ENCODE peak calls at places on chromosomes 5 and 9, in nine cellular contexts. One of them, this sample, is unnamed. For H3K27me3, the result is how much of the 10 kb centered on the place peaks cover.

GRCh38 chr5:73370620-73371583 is 77.7 kb downstream of the FOXD1 start:
- DNase-seq in prostate gland: no peak
- DNase-seq in sigmoid colon: no peak
- DNase-seq in endothelial cell of umbilical vein: peak
- DNase-seq in HepG2: no peak
- DNase-seq in GM23338: no peak
- DNase-seq in HL-60: no peak
- DNase-seq in SK-N-SH: no peak
- DNase-seq in transverse colon: no peak
- DNase-seq in this sample: no peak

GRCh38 chr9:100724932-100725331 is 147.1 kb downstream of the CAVIN4 start:
- DNase-seq in prostate gland: no peak
- DNase-seq in sigmoid colon: no peak
- DNase-seq in endothelial cell of umbilical vein: no peak
- DNase-seq in HepG2: no peak
- DNase-seq in GM23338: no peak
- DNase-seq in HL-60: no peak
- DNase-seq in SK-N-SH: no peak
- DNase-seq in transverse colon: no peak
- DNase-seq in this sample: no peak

GRCh38 chr5:142491679-142492078 is 166.9 kb upstream of the SPRY4 start:
- DNase-seq in prostate gland: no peak
- DNase-seq in sigmoid colon: no peak
- DNase-seq in endothelial cell of umbilical vein: no peak
- DNase-seq in HepG2: no peak
- DNase-seq in GM23338: no peak
- DNase-seq in HL-60: no peak
- DNase-seq in SK-N-SH: no peak
- DNase-seq in transverse colon: no peak
- DNase-seq in this sample: no peak

GRCh38 chr9:76761448-76761847 is 2.8 kb upstream of the PCA3 start:
- DNase-seq in prostate gland: no peak
- DNase-seq in sigmoid colon: no peak
- DNase-seq in endothelial cell of umbilical vein: peak
- DNase-seq in HepG2: no peak
- DNase-seq in GM23338: peak
- DNase-seq in HL-60: no peak
- DNase-seq in SK-N-SH: no peak
- DNase-seq in transverse colon: no peak
- DNase-seq in this sample: no peak

GRCh38 chr5:141516648-141517025 is 27.8 kb downstream of the PCDHGC5 start:
- DNase-seq in prostate gland: no peak
- DNase-seq in sigmoid colon: no peak
- DNase-seq in endothelial cell of umbilical vein: no peak
- DNase-seq in HepG2: no peak
- DNase-seq in GM23338: no peak
- DNase-seq in HL-60: no peak
- DNase-seq in SK-N-SH: no peak
- DNase-seq in transverse colon: no peak
- DNase-seq in this sample: peak

GRCh38 chr9:14400658-14400995 is 86.7 kb upstream of the NFIB start:
- DNase-seq in prostate gland: no peak
- DNase-seq in sigmoid colon: peak
- DNase-seq in endothelial cell of umbilical vein: peak
- DNase-seq in HepG2: peak
- DNase-seq in GM23338: peak
- DNase-seq in HL-60: no peak
- DNase-seq in SK-N-SH: peak
- DNase-seq in transverse colon: peak
- DNase-seq in this sample: no peak

GRCh38 chr9:75229605-75230332 is 141.5 kb downstream of the OSTF1 start:
- DNase-seq in prostate gland: peak
- DNase-seq in sigmoid colon: peak
- DNase-seq in endothelial cell of umbilical vein: peak
- DNase-seq in HepG2: peak
- DNase-seq in GM23338: peak
- DNase-seq in HL-60: no peak
- DNase-seq in SK-N-SH: no peak
- DNase-seq in transverse colon: peak
- DNase-seq in this sample: no peak

GRCh38 chr5:17216176-17216973 is 1.1 kb upstream of the BASP1 start:
- DNase-seq in prostate gland: peak
- DNase-seq in sigmoid colon: peak
- DNase-seq in endothelial cell of umbilical vein: peak
- DNase-seq in HepG2: peak
- DNase-seq in GM23338: peak
- DNase-seq in HL-60: peak
- DNase-seq in SK-N-SH: peak
- DNase-seq in transverse colon: peak
- DNase-seq in this sample: peak

GRCh38 chr9:109968702-109969450 is 188.9 kb downstream of the PALM2AKAP2 start:
- DNase-seq in prostate gland: no peak
- DNase-seq in sigmoid colon: no peak
- DNase-seq in endothelial cell of umbilical vein: peak
- DNase-seq in HepG2: peak
- DNase-seq in GM23338: peak
- DNase-seq in HL-60: no peak
- DNase-seq in SK-N-SH: no peak
- DNase-seq in transverse colon: no peak
- DNase-seq in this sample: no peak

GRCh38 chr5:102663771-102664530 is 91.2 kb upstream of the PAM start:
- DNase-seq in prostate gland: no peak
- DNase-seq in sigmoid colon: no peak
- DNase-seq in endothelial cell of umbilical vein: no peak
- DNase-seq in HepG2: no peak
- DNase-seq in GM23338: no peak
- DNase-seq in HL-60: no peak
- DNase-seq in SK-N-SH: no peak
- DNase-seq in transverse colon: no peak
- DNase-seq in this sample: no peak

GRCh38 chr5:53507013-53507412 is 26.6 kb downstream of the FST start:
- DNase-seq in prostate gland: no peak
- DNase-seq in sigmoid colon: no peak
- DNase-seq in endothelial cell of umbilical vein: no peak
- DNase-seq in HepG2: no peak
- DNase-seq in GM23338: no peak
- DNase-seq in HL-60: no peak
- DNase-seq in SK-N-SH: no peak
- DNase-seq in transverse colon: no peak
- DNase-seq in this sample: no peak

GRCh38 chr9:135516132-135516860 is 4.9 kb upstream of the LCN1 start:
- DNase-seq in prostate gland: no peak
- DNase-seq in sigmoid colon: peak
- DNase-seq in endothelial cell of umbilical vein: peak
- DNase-seq in HepG2: no peak
- DNase-seq in GM23338: no peak
- DNase-seq in HL-60: no peak
- DNase-seq in SK-N-SH: no peak
- DNase-seq in transverse colon: no peak
- DNase-seq in this sample: peak

DNA sequence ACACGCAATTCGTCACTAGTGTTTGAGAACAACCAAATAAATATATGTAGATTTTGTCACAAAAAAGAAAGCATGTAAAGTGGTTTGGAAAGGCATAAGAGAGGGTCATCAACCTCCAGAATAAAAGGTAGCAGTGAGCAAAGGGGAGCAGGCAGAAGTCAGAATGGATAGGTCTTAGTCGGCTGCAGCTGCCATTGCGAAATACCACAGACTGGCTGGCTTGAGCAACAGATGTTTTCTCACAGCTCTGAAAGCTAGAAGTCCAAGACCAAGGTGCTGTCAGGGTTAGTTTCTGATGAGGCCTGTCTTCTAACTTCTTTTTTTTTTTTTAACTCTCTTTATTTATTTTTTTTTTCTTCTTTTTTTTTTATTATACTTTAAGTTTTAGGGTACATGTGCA is 208.1 kb upstream of the PIK3R1 start:
- DNase-seq in prostate gland: no peak
- DNase-seq in sigmoid colon: peak
- DNase-seq in endothelial cell of umbilical vein: no peak
- DNase-seq in HepG2: peak
- DNase-seq in GM23338: no peak
- DNase-seq in HL-60: peak
- DNase-seq in SK-N-SH: no peak
- DNase-seq in transverse colon: peak
- DNase-seq in this sample: no peak
- TF ChIP-seq POLR2AphosphoS5 in prostate gland: no peak
- TF ChIP-seq POLR2AphosphoS5 in sigmoid colon: no peak
- TF ChIP-seq POLR2AphosphoS5 in endothelial cell of umbilical vein: no peak
- TF ChIP-seq POLR2AphosphoS5 in HepG2: no peak
- TF ChIP-seq POLR2AphosphoS5 in GM23338: no peak
- TF ChIP-seq POLR2AphosphoS5 in HL-60: peak
- TF ChIP-seq POLR2AphosphoS5 in SK-N-SH: no peak
- TF ChIP-seq POLR2AphosphoS5 in transverse colon: peak
- TF ChIP-seq POLR2AphosphoS5 in this sample: peak

GRCh38 chr5:66814146-66814991 is 218.2 kb downstream of the MAST4 start:
- DNase-seq in prostate gland: peak
- DNase-seq in sigmoid colon: no peak
- DNase-seq in endothelial cell of umbilical vein: peak
- DNase-seq in HepG2: peak
- DNase-seq in GM23338: peak
- DNase-seq in HL-60: no peak
- DNase-seq in SK-N-SH: peak
- DNase-seq in transverse colon: peak
- DNase-seq in this sample: no peak
- H3K27me3 ChIP-seq in prostate gland: under half
- H3K27me3 ChIP-seq in sigmoid colon: under half
- H3K27me3 ChIP-seq in endothelial cell of umbilical vein: under half
- H3K27me3 ChIP-seq in HepG2: under half
- H3K27me3 ChIP-seq in GM23338: under half
- H3K27me3 ChIP-seq in HL-60: under half
- H3K27me3 ChIP-seq in SK-N-SH: under half
- H3K27me3 ChIP-seq in transverse colon: under half
- H3K27me3 ChIP-seq in this sample: under half

DNA sequence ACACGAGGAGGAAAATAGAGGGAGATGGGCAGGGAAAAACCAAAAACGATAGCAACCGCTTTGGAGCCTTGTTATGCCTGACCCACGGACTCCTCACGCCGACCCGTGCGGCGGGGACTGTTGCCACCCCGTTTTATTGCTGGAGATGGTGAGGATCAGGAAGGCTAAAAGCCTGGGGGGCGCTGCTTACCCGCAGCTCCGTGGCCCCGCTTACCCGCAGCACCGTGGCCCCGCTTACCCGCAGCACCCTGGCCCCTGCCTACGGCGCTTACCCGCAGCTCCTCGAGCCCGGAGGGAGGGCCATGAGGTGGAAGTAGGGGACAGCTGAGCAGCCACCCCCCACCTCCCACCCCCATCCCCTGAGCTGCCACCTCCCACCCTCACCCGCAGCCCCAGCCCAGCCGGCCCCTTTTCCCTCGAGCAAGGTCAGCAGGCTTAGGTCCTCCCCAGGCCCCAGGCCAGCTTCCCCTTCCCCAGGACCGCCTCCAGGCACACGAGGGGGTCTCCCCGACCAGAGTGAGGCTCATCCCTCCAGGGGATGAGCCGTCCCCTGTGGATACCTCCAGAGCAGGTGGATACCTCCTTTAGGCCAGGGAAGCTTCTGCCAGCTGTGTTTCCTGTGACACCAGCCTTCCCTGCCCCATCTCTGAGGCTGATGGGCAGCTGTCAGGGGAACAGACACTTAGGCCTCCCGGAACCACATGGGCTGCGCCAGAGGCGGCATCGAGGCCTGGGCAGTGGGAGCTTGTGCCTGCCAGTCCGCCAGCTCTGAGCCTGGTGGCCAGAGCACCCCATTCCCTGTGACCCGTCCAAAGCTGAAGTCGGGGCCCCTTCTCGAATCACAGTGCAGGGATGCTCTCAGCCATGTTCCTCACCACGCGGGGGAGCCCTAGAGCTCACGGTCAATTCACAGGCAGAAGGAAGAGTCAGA is 92.3 kb downstream of the LMX1B start:
- DNase-seq in prostate gland: peak
- DNase-seq in sigmoid colon: peak
- DNase-seq in endothelial cell of umbilical vein: peak
- DNase-seq in HepG2: peak
- DNase-seq in GM23338: peak
- DNase-seq in HL-60: peak
- DNase-seq in SK-N-SH: peak
- DNase-seq in transverse colon: peak
- DNase-seq in this sample: peak
- TF ChIP-seq CTCF in prostate gland: peak
- TF ChIP-seq CTCF in sigmoid colon: peak
- TF ChIP-seq CTCF in endothelial cell of umbilical vein: peak
- TF ChIP-seq CTCF in HepG2: peak
- TF ChIP-seq CTCF in GM23338: peak
- TF ChIP-seq CTCF in HL-60: peak
- TF ChIP-seq CTCF in SK-N-SH: peak
- TF ChIP-seq CTCF in transverse colon: peak
- TF ChIP-seq CTCF in this sample: peak

GRCh38 chr5:169970911-169971436 is 9.3 kb downstream of the INSYN2B start:
- DNase-seq in prostate gland: no peak
- DNase-seq in sigmoid colon: no peak
- DNase-seq in endothelial cell of umbilical vein: peak
- DNase-seq in HepG2: no peak
- DNase-seq in GM23338: no peak
- DNase-seq in HL-60: no peak
- DNase-seq in SK-N-SH: peak
- DNase-seq in transverse colon: no peak
- DNase-seq in this sample: peak
- TF ChIP-seq POLR2AphosphoS5 in prostate gland: no peak
- TF ChIP-seq POLR2AphosphoS5 in sigmoid colon: no peak
- TF ChIP-seq POLR2AphosphoS5 in endothelial cell of umbilical vein: peak
- TF ChIP-seq POLR2AphosphoS5 in HepG2: no peak
- TF ChIP-seq POLR2AphosphoS5 in GM23338: no peak
- TF ChIP-seq POLR2AphosphoS5 in HL-60: no peak
- TF ChIP-seq POLR2AphosphoS5 in SK-N-SH: peak
- TF ChIP-seq POLR2AphosphoS5 in transverse colon: no peak
- TF ChIP-seq POLR2AphosphoS5 in this sample: no peak

GRCh38 chr9:93956183-93956784 is 1.1 kb upstream of the BARX1 start:
- DNase-seq in prostate gland: no peak
- DNase-seq in sigmoid colon: no peak
- DNase-seq in endothelial cell of umbilical vein: no peak
- DNase-seq in HepG2: no peak
- DNase-seq in GM23338: no peak
- DNase-seq in HL-60: no peak
- DNase-seq in SK-N-SH: no peak
- DNase-seq in transverse colon: no peak
- DNase-seq in this sample: no peak
- H3K27me3 ChIP-seq in prostate gland: half or more
- H3K27me3 ChIP-seq in sigmoid colon: half or more
- H3K27me3 ChIP-seq in endothelial cell of umbilical vein: half or more
- H3K27me3 ChIP-seq in HepG2: under half
- H3K27me3 ChIP-seq in GM23338: half or more
- H3K27me3 ChIP-seq in HL-60: half or more
- H3K27me3 ChIP-seq in SK-N-SH: half or more
- H3K27me3 ChIP-seq in transverse colon: half or more
- H3K27me3 ChIP-seq in this sample: half or more

DNA sequence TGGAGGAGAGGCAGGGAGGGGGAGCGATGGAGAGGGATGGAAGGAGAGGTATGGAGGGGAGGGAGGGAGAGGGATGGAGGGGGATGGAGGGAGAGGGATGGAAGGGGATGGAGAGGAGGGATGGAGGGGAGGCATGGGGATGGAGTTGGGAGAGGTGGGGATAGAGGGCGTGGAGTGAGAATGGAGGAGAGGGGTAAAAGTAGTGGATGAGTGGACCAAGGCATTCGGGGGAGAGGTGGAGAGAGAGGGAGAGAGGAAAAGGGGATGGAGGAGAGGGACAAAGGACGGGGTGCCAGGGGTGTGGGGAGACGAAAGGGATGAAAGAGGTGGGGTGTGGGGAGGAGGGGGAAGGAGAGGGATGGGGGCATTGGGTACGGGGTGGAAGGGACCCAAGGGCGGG is 100.4 kb downstream of the VAV2 start:
- DNase-seq in prostate gland: no peak
- DNase-seq in sigmoid colon: no peak
- DNase-seq in endothelial cell of umbilical vein: no peak
- DNase-seq in HepG2: no peak
- DNase-seq in GM23338: no peak
- DNase-seq in HL-60: no peak
- DNase-seq in SK-N-SH: no peak
- DNase-seq in transverse colon: no peak
- DNase-seq in this sample: no peak
- TF ChIP-seq CTCF in prostate gland: no peak
- TF ChIP-seq CTCF in sigmoid colon: no peak
- TF ChIP-seq CTCF in endothelial cell of umbilical vein: no peak
- TF ChIP-seq CTCF in HepG2: no peak
- TF ChIP-seq CTCF in GM23338: no peak
- TF ChIP-seq CTCF in HL-60: no peak
- TF ChIP-seq CTCF in SK-N-SH: no peak
- TF ChIP-seq CTCF in transverse colon: no peak
- TF ChIP-seq CTCF in this sample: no peak